ENCODE peak calls at places on chromosomes 4 and X, in seven cellular contexts. One of them, this sample, is unnamed.

GRCh38 chr4:129167640-129168260 is 71.8 kb downstream of the C4orf33 start:
- DNase-seq in endothelial cell: peak
- DNase-seq in neural crest cell: no peak
- DNase-seq in HepG2: peak
- DNase-seq in fibroblast of villous mesenchyme: no peak
- DNase-seq in tibial artery: no peak
- DNase-seq in heart right ventricle: no peak
- DNase-seq in this sample: peak

GRCh38 chr4:174828845-174829701 is at the start of gene GLRA3:
- DNase-seq in endothelial cell: peak
- DNase-seq in neural crest cell: peak
- DNase-seq in HepG2: peak
- DNase-seq in fibroblast of villous mesenchyme: peak
- DNase-seq in tibial artery: no peak
- DNase-seq in heart right ventricle: peak
- DNase-seq in this sample: peak

GRCh38 chr4:172786039-172786792 is 382.4 kb upstream of the GALNT7 start:
- DNase-seq in endothelial cell: no peak
- DNase-seq in neural crest cell: no peak
- DNase-seq in HepG2: no peak
- DNase-seq in fibroblast of villous mesenchyme: no peak
- DNase-seq in tibial artery: no peak
- DNase-seq in heart right ventricle: no peak
- DNase-seq in this sample: no peak

GRCh38 chr4:87516683-87517082 is 12.5 kb downstream of the SPARCL1 start:
- DNase-seq in endothelial cell: no peak
- DNase-seq in neural crest cell: no peak
- DNase-seq in HepG2: no peak
- DNase-seq in fibroblast of villous mesenchyme: no peak
- DNase-seq in tibial artery: no peak
- DNase-seq in heart right ventricle: no peak
- DNase-seq in this sample: no peak

GRCh38 chr4:177964061-177964460 is 521.8 kb upstream of the AGA start:
- DNase-seq in endothelial cell: no peak
- DNase-seq in neural crest cell: no peak
- DNase-seq in HepG2: no peak
- DNase-seq in fibroblast of villous mesenchyme: no peak
- DNase-seq in tibial artery: no peak
- DNase-seq in heart right ventricle: no peak
- DNase-seq in this sample: no peak

GRCh38 chrX:20952180-20952579 is 422.0 kb upstream of the CNKSR2 start:
- DNase-seq in endothelial cell: no peak
- DNase-seq in neural crest cell: no peak
- DNase-seq in HepG2: no peak
- DNase-seq in fibroblast of villous mesenchyme: no peak
- DNase-seq in tibial artery: no peak
- DNase-seq in heart right ventricle: no peak
- DNase-seq in this sample: no peak

GRCh38 chr4:22932326-22932725 is 239.6 kb downstream of the GBA3 start:
- DNase-seq in endothelial cell: no peak
- DNase-seq in neural crest cell: no peak
- DNase-seq in HepG2: no peak
- DNase-seq in fibroblast of villous mesenchyme: no peak
- DNase-seq in tibial artery: no peak
- DNase-seq in heart right ventricle: peak
- DNase-seq in this sample: no peak

GRCh38 chrX:129665916-129666644 is 11.3 kb upstream of the APLN start:
- DNase-seq in endothelial cell: no peak
- DNase-seq in neural crest cell: no peak
- DNase-seq in HepG2: no peak
- DNase-seq in fibroblast of villous mesenchyme: peak
- DNase-seq in tibial artery: peak
- DNase-seq in heart right ventricle: no peak
- DNase-seq in this sample: peak

GRCh38 chr4:101205878-101206277 is 141.4 kb downstream of the PPP3CA start:
- DNase-seq in endothelial cell: no peak
- DNase-seq in neural crest cell: no peak
- DNase-seq in HepG2: no peak
- DNase-seq in fibroblast of villous mesenchyme: no peak
- DNase-seq in tibial artery: no peak
- DNase-seq in heart right ventricle: no peak
- DNase-seq in this sample: no peak

GRCh38 chr4:138576684-138577083 is 334.5 kb upstream of the SLC7A11 start:
- DNase-seq in endothelial cell: peak
- DNase-seq in neural crest cell: no peak
- DNase-seq in HepG2: peak
- DNase-seq in fibroblast of villous mesenchyme: peak
- DNase-seq in tibial artery: no peak
- DNase-seq in heart right ventricle: no peak
- DNase-seq in this sample: no peak

GRCh38 chr4:103272174-103272573 is 74.0 kb upstream of the CENPE start:
- DNase-seq in endothelial cell: no peak
- DNase-seq in neural crest cell: no peak
- DNase-seq in HepG2: no peak
- DNase-seq in fibroblast of villous mesenchyme: no peak
- DNase-seq in tibial artery: no peak
- DNase-seq in heart right ventricle: no peak
- DNase-seq in this sample: no peak

GRCh38 chr4:47209833-47210232 is 178.5 kb downstream of the GABRB1 start:
- DNase-seq in endothelial cell: no peak
- DNase-seq in neural crest cell: no peak
- DNase-seq in HepG2: no peak
- DNase-seq in fibroblast of villous mesenchyme: peak
- DNase-seq in tibial artery: no peak
- DNase-seq in heart right ventricle: no peak
- DNase-seq in this sample: no peak

GRCh38 chr4:124918559-124919122 is 206.1 kb upstream of the ANKRD50 start:
- DNase-seq in endothelial cell: no peak
- DNase-seq in neural crest cell: no peak
- DNase-seq in HepG2: no peak
- DNase-seq in fibroblast of villous mesenchyme: no peak
- DNase-seq in tibial artery: no peak
- DNase-seq in heart right ventricle: no peak
- DNase-seq in this sample: no peak

GRCh38 chrX:149504226-149504914 is 736 bp downstream of the IDS start:
- DNase-seq in endothelial cell: peak
- DNase-seq in neural crest cell: no peak
- DNase-seq in HepG2: no peak
- DNase-seq in fibroblast of villous mesenchyme: no peak
- DNase-seq in tibial artery: peak
- DNase-seq in heart right ventricle: no peak
- DNase-seq in this sample: peak

GRCh38 chr4:52299120-52299519 is 248.0 kb downstream of the SPATA18 start:
- DNase-seq in endothelial cell: no peak
- DNase-seq in neural crest cell: no peak
- DNase-seq in HepG2: no peak
- DNase-seq in fibroblast of villous mesenchyme: no peak
- DNase-seq in tibial artery: no peak
- DNase-seq in heart right ventricle: no peak
- DNase-seq in this sample: no peak

GRCh38 chrX:22095306-22095705 is 63.2 kb downstream of the PHEX start:
- DNase-seq in endothelial cell: no peak
- DNase-seq in neural crest cell: no peak
- DNase-seq in HepG2: no peak
- DNase-seq in fibroblast of villous mesenchyme: peak
- DNase-seq in tibial artery: peak
- DNase-seq in heart right ventricle: no peak
- DNase-seq in this sample: peak

GRCh38 chr4:6493668-6494304 is 21.4 kb upstream of the PPP2R2C start:
- DNase-seq in endothelial cell: no peak
- DNase-seq in neural crest cell: no peak
- DNase-seq in HepG2: no peak
- DNase-seq in fibroblast of villous mesenchyme: peak
- DNase-seq in tibial artery: no peak
- DNase-seq in heart right ventricle: no peak
- DNase-seq in this sample: peak

GRCh38 chr4:6109842-6110560 is 90.3 kb downstream of the JAKMIP1 start:
- DNase-seq in endothelial cell: no peak
- DNase-seq in neural crest cell: no peak
- DNase-seq in HepG2: peak
- DNase-seq in fibroblast of villous mesenchyme: no peak
- DNase-seq in tibial artery: no peak
- DNase-seq in heart right ventricle: no peak
- DNase-seq in this sample: no peak

GRCh38 chrX:39762266-39762841 is 335.4 kb downstream of the BCOR start:
- DNase-seq in endothelial cell: no peak
- DNase-seq in neural crest cell: no peak
- DNase-seq in HepG2: no peak
- DNase-seq in fibroblast of villous mesenchyme: peak
- DNase-seq in tibial artery: no peak
- DNase-seq in heart right ventricle: no peak
- DNase-seq in this sample: no peak

GRCh38 chr4:151215295-151215694 is 61.7 kb upstream of the PRSS48 start:
- DNase-seq in endothelial cell: no peak
- DNase-seq in neural crest cell: no peak
- DNase-seq in HepG2: no peak
- DNase-seq in fibroblast of villous mesenchyme: no peak
- DNase-seq in tibial artery: no peak
- DNase-seq in heart right ventricle: no peak
- DNase-seq in this sample: no peak

GRCh38 chr4:47349323-47349722 is 114.2 kb downstream of the COMMD8 start:
- DNase-seq in endothelial cell: no peak
- DNase-seq in neural crest cell: no peak
- DNase-seq in HepG2: no peak
- DNase-seq in fibroblast of villous mesenchyme: peak
- DNase-seq in tibial artery: no peak
- DNase-seq in heart right ventricle: no peak
- DNase-seq in this sample: no peak

GRCh38 chr4:38230121-38230728 is 270.0 kb downstream of the PTTG2 start:
- DNase-seq in endothelial cell: no peak
- DNase-seq in neural crest cell: no peak
- DNase-seq in HepG2: no peak
- DNase-seq in fibroblast of villous mesenchyme: peak
- DNase-seq in tibial artery: no peak
- DNase-seq in heart right ventricle: no peak
- DNase-seq in this sample: peak

GRCh38 chrX:20521245-20521644 is 254.5 kb upstream of the RPS6KA3 start:
- DNase-seq in endothelial cell: no peak
- DNase-seq in neural crest cell: no peak
- DNase-seq in HepG2: no peak
- DNase-seq in fibroblast of villous mesenchyme: peak
- DNase-seq in tibial artery: no peak
- DNase-seq in heart right ventricle: no peak
- DNase-seq in this sample: no peak

GRCh38 chr4:101400096-101400495 is 52.8 kb upstream of the PPP3CA start:
- DNase-seq in endothelial cell: no peak
- DNase-seq in neural crest cell: no peak
- DNase-seq in HepG2: no peak
- DNase-seq in fibroblast of villous mesenchyme: no peak
- DNase-seq in tibial artery: no peak
- DNase-seq in heart right ventricle: no peak
- DNase-seq in this sample: no peak

DNA sequence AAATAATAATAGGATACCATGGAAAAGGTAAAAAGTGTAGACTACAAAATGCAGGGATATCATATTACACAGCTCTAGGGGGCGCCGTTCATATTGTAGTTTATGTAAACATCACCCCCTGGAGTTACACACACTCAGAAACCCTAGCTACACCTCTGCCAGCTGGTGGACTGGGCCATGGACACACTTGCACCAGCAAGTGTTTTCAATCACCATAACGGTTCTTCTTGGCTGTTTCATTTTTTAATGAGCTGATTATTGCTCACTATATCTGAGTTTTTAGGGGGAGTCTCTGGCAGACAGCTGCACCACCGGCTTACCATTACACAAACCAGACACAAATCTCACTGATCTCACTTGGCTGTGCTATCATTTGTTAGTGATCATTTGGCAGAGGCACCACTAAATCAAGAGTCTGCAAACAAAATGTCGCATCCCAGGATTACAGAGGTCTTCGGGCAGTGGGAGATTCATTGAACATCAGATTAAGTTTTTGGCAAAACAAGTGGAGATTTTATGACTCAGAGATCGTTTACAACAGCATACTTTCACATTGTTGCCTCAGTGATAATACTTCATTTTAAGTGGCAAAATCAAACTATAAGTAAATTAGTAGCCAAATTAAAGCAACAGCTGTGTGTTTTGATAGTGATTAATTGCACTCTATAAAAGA is 185.7 kb downstream of the UNC5C start:
- DNase-seq in endothelial cell: peak
- DNase-seq in neural crest cell: peak
- DNase-seq in HepG2: peak
- DNase-seq in fibroblast of villous mesenchyme: peak
- DNase-seq in tibial artery: no peak
- DNase-seq in heart right ventricle: no peak
- DNase-seq in this sample: peak
- TF ChIP-seq CTCF in endothelial cell: peak
- TF ChIP-seq CTCF in neural crest cell: peak
- TF ChIP-seq CTCF in HepG2: peak
- TF ChIP-seq CTCF in fibroblast of villous mesenchyme: peak
- TF ChIP-seq CTCF in tibial artery: no peak
- TF ChIP-seq CTCF in heart right ventricle: no peak
- TF ChIP-seq CTCF in this sample: peak

GRCh38 chr4:89949782-89950387 is 55.2 kb downstream of the MMRN1 start:
- DNase-seq in endothelial cell: no peak
- DNase-seq in neural crest cell: no peak
- DNase-seq in HepG2: no peak
- DNase-seq in fibroblast of villous mesenchyme: no peak
- DNase-seq in tibial artery: no peak
- DNase-seq in heart right ventricle: no peak
- DNase-seq in this sample: no peak
- TF ChIP-seq CTCF in endothelial cell: no peak
- TF ChIP-seq CTCF in neural crest cell: peak
- TF ChIP-seq CTCF in HepG2: peak
- TF ChIP-seq CTCF in fibroblast of villous mesenchyme: peak
- TF ChIP-seq CTCF in tibial artery: no peak
- TF ChIP-seq CTCF in heart right ventricle: no peak
- TF ChIP-seq CTCF in this sample: peak

DNA sequence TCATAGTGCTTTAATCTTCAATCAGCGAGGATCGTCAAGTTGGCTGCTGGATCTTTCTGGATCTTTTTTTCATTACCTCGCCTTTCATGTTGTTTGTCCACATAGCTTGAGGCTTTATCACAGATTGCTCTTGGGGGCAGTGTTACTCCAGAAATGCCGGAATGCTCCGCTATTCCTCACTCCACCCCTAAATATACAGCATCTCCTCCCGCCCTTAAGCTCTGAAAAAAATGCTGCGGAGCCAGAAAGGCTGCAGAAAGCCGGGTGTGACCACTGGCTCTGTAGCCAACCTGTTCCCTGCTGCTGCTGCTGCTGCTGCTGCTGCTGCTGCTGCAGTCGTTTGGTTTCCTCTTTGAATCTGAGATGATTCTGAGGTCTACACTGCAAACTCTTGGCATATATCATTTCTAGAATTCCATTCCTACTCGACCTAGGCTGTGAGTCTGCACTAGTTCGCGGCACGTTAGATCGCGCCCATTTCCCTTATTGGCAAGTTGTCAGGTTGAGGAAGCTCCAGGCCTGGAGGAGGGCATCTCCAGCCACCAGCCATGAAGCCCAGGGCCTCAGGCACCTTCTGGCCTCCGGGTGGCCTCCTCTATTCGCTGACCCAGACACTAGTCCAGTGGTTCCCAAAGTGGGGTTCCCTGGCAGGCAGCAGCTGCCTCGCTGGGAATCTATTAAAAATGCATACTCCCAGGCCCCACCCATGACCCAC is 34.2 kb downstream of the WDR13 start:
- DNase-seq in endothelial cell: peak
- DNase-seq in neural crest cell: peak
- DNase-seq in HepG2: peak
- DNase-seq in fibroblast of villous mesenchyme: peak
- DNase-seq in tibial artery: peak
- DNase-seq in heart right ventricle: peak
- DNase-seq in this sample: peak
- TF ChIP-seq CTCF in endothelial cell: no peak
- TF ChIP-seq CTCF in neural crest cell: peak
- TF ChIP-seq CTCF in HepG2: peak
- TF ChIP-seq CTCF in fibroblast of villous mesenchyme: peak
- TF ChIP-seq CTCF in tibial artery: peak
- TF ChIP-seq CTCF in heart right ventricle: no peak
- TF ChIP-seq CTCF in this sample: peak

GRCh38 chr4:186948361-186949291 is 225.0 kb upstream of the FAT1 start:
- DNase-seq in endothelial cell: peak
- DNase-seq in neural crest cell: peak
- DNase-seq in HepG2: no peak
- DNase-seq in fibroblast of villous mesenchyme: peak
- DNase-seq in tibial artery: no peak
- DNase-seq in heart right ventricle: peak
- DNase-seq in this sample: peak
- TF ChIP-seq CTCF in endothelial cell: no peak
- TF ChIP-seq CTCF in neural crest cell: peak
- TF ChIP-seq CTCF in HepG2: peak
- TF ChIP-seq CTCF in fibroblast of villous mesenchyme: peak
- TF ChIP-seq CTCF in tibial artery: peak
- TF ChIP-seq CTCF in heart right ventricle: no peak
- TF ChIP-seq CTCF in this sample: peak

This sample was measured in nephron progenitor cell.